ENCODE peak calls at places on chromosome 20, in five cellular contexts. E is B cell; N is A673; O is astrocyte of the cerebellum; U is CD4-positive, alpha-beta T cell. P is an unnamed sample.

GRCh38 chr20:38674178-38675133 is 49.8 kb upstream of the SLC32A1 start:
- DNase-seq in E (peak; percentile 83), N (peak; percentile 83), O (no peak), U (peak; percentile 47), P (peak; percentile 61)

GRCh38 chr20:34525709-34526416 is 9.6 kb downstream of the DYNLRB1 start:
- DNase-seq in E (no peak), N (peak; percentile 10), O (peak; percentile 94), U (no peak), P (no peak)

GRCh38 chr20:46583411-46584214 is 33.2 kb upstream of the OCSTAMP start:
- DNase-seq in E (no peak), N (peak; percentile 82), O (no peak), U (no peak), P (no peak)

GRCh38 chr20:21684671-21685070 is 20.8 kb upstream of the PAX1 start:
- DNase-seq in E (no peak), N (no peak), O (no peak), U (no peak), P (no peak)

GRCh38 chr20:50283922-50284810 is 93.5 kb downstream of the CEBPB start:
- DNase-seq in E (no peak), N (peak; percentile 35), O (no peak), U (no peak), P (no peak)

GRCh38 chr20:11454966-11455799 is 462.5 kb upstream of the BTBD3 start:
- DNase-seq in E (no peak), N (peak; percentile 92), O (peak; percentile 82), U (no peak), P (no peak)

GRCh38 chr20:21125072-21125848 is 622 bp upstream of the KIZ start:
- DNase-seq in E (no peak), N (peak; percentile 55), O (no peak), U (no peak), P (no peak)

GRCh38 chr20:48823960-48824497 is 3.8 kb downstream of the PREX1 start:
- DNase-seq in E (no peak), N (no peak), O (peak; percentile 72), U (peak; percentile 42), P (peak; percentile 49)

GRCh38 chr20:21322083-21322710 is 19.1 kb downstream of the XRN2 start:
- DNase-seq in E (no peak), N (no peak), O (no peak), U (no peak), P (no peak)

GRCh38 chr20:46558511-46558959 is 8.1 kb upstream of the OCSTAMP start:
- DNase-seq in E (no peak), N (peak; percentile 12), O (peak; percentile 15), U (no peak), P (no peak)

GRCh38 chr20:57083072-57083471 is 183.4 kb downstream of the BMP7 start:
- DNase-seq in E (no peak), N (no peak), O (no peak), U (no peak), P (no peak)

GRCh38 chr20:63977392-63978276 is 1.8 kb downstream of the SAMD10 start:
- DNase-seq in E (peak; percentile 8), N (no peak), O (no peak), U (peak; percentile 50), P (peak; percentile 68)

GRCh38 chr20:52212943-52213342 is 21.4 kb upstream of the ZFP64 start:
- DNase-seq in E (no peak), N (no peak), O (no peak), U (no peak), P (no peak)

GRCh38 chr20:45783656-45784294 is 7.9 kb downstream of the WFDC3 start:
- DNase-seq in E (no peak), N (no peak), O (no peak), U (no peak), P (no peak)

GRCh38 chr20:15945301-15945700 is 627.9 kb downstream of the KIF16B start:
- DNase-seq in E (no peak), N (no peak), O (no peak), U (no peak), P (no peak)

GRCh38 chr20:32894711-32895355 is 36.1 kb downstream of the EFCAB8 start:
- DNase-seq in E (no peak), N (no peak), O (no peak), U (no peak), P (no peak)

GRCh38 chr20:18397090-18397489 is 69.7 kb downstream of the DZANK1 start:
- DNase-seq in E (no peak), N (no peak), O (no peak), U (no peak), P (no peak)

DNA sequence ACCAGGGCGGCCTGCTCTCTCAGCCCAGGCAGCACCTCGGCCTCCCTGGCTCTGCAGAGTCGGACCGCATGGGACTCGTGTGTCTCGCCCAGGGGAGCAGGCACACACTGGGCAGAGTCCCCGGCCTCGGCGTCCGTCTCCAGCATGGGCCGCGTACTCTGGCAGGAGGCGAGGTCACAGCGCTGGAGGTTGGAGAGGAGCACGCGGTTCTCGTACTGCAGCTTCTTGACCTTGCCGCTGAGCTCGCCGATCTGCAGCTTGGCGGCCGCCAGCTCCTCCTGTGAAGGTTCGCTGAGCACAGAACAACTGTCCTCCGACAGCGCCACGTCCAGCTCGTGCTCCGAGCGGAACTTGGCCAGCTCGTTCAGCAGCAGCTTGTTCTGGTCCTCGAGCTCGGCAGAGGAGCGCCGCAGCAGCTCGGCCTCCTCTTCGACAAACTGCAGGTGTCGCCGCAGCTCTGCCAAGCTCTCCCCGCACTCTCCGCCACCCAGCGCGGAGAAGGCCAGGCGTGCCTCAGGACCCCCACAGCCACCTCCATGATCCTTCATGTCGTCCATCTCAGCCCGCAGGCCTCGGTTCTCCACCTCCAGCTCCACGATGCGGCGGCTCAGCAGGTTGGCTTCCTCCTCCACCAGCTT is 42.0 kb upstream of the DSN1 start:
- DNase-seq in E (no peak), N (no peak), O (no peak), U (no peak), P (no peak)
- TF ChIP-seq CTCF in E (no peak), N (no peak), O (no peak), U (no peak), P (no peak)

GRCh38 chr20:1118336-1119127 is at the start of gene PSMF1:
- DNase-seq in E (peak; percentile 87), N (peak; percentile 96), O (peak; percentile 74), U (peak; percentile 96), P (peak; percentile 95)
- TF ChIP-seq CTCF in E (no peak), N (no peak), O (no peak), U (no peak), P (peak; percentile 11)

GRCh38 chr20:23420943-23421925 is at the start of gene NAPB:
- DNase-seq in E (peak; percentile 96), N (peak; percentile 97), O (peak; percentile 78), U (peak; percentile 90), P (peak; percentile 91)
- TF ChIP-seq CTCF in E (peak; percentile 44), N (peak; percentile 28), O (peak; percentile 58), U (peak; percentile 48), P (peak; percentile 33)

DNA sequence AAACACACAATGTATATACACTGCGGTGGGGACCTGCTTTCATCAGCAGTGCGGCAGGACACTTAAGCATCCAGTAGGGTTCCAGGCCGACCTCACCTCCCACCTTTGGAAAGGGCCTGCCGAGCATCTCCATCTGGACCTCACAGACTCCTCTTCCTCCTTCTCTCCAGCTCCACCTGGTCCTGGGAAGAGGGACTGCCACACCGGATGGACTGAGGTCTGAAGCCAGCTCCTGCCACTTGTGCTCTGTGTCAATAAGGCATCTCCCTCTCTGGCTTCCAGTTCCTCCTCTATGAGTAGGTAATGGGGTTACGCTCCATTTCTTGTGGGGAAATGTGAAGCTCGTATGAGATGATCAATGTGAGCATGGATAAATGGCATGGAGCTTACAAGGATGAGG is 19.1 kb upstream of the NNAT start:
- DNase-seq in E (no peak), N (no peak), O (no peak), U (no peak), P (no peak)
- TF ChIP-seq CTCF in E (no peak), N (no peak), O (no peak), U (no peak), P (no peak)

P was measured in natural killer cell.